ENCODE peak calls at places on chromosomes 16 and 17, in ten cellular contexts. J is stimulated activated CD4-positive, alpha-beta T cell treated with anti-CD3 and anti-CD28 coated beads, Interleukin-4, amount 100 ng/mL, for 1 hour; K is activated B cell treated with CpG ODN at 0.5 μM for 24 hours; C is Peyer's patch; X is fibroblast of the conjunctiva; F is heart right ventricle; V is ELR; A is activated T-helper 1 cell treated with anti-CD3 and anti-CD28 coated beads, Interleukin-12 subunit alpha, Interleukin-12 subunit beta, Interleukin-2, Interleukin-4 antibody, amounts not matched to agents 30 ng/mL and 10 ng/mL and 1 ng/mL, durations not matched to agents 14 hours and 24 hours and 36 hours; W is amygdala; S is T-helper 1 cell. U is an unnamed sample.

GRCh38 chr16:28267356-28267755 is 25.0 kb upstream of the SBK1 start:
- DNase-seq in J (no peak), K (no peak), C (no peak), X (no peak), F (no peak), V (no peak), A (no peak), W (no peak), S (no peak), U (no peak)

GRCh38 chr17:2716649-2717048 is 5.1 kb upstream of the CLUH start:
- DNase-seq in J (no peak), K (no peak), C (no peak), X (no peak), F (no peak), V (no peak), A (no peak), W (no peak), S (no peak), U (no peak)

GRCh38 chr17:83026311-83026811 is 53.0 kb upstream of the METRNL start:
- DNase-seq in J (no peak), K (no peak), C (no peak), X (no peak), F (no peak), V (no peak), A (no peak), W (no peak), S (no peak), U (no peak)

GRCh38 chr17:40371261-40371929 is 6.9 kb upstream of the GJD3 start:
- DNase-seq in J (no peak), K (no peak), C (no peak), X (no peak), F (no peak), V (peak), A (no peak), W (no peak), S (peak), U (peak)

GRCh38 chr17:82065193-82065637 is 389 bp downstream of the DUS1L start:
- DNase-seq in J (peak), K (no peak), C (no peak), X (no peak), F (no peak), V (peak), A (peak), W (no peak), S (peak), U (no peak)

GRCh38 chr17:79082311-79083190 is 7.9 kb downstream of the ENGASE start:
- DNase-seq in J (peak), K (peak), C (peak), X (peak), F (peak), V (peak), A (no peak), W (no peak), S (peak), U (peak)

GRCh38 chr16:83937922-83938875 is 14.8 kb upstream of the OSGIN1 start:
- DNase-seq in J (no peak), K (no peak), C (no peak), X (no peak), F (no peak), V (no peak), A (no peak), W (no peak), S (no peak), U (no peak)

GRCh38 chr17:34852614-34853013 is 108.6 kb downstream of the CCT6B start:
- DNase-seq in J (no peak), K (no peak), C (no peak), X (no peak), F (no peak), V (peak), A (no peak), W (no peak), S (no peak), U (no peak)

GRCh38 chr16:14331020-14331419 is 259.9 kb downstream of the MRTFB start:
- DNase-seq in J (no peak), K (no peak), C (no peak), X (no peak), F (no peak), V (no peak), A (no peak), W (no peak), S (no peak), U (no peak)

GRCh38 chr17:35448214-35448898 is at the start of gene SLFN13:
- DNase-seq in J (peak), K (peak), C (peak), X (no peak), F (peak), V (peak), A (peak), W (no peak), S (peak), U (peak)

GRCh38 chr17:48314716-48315115 is 115.3 kb downstream of the SKAP1 start:
- DNase-seq in J (no peak), K (no peak), C (no peak), X (no peak), F (no peak), V (no peak), A (no peak), W (no peak), S (no peak), U (no peak)

GRCh38 chr16:69885722-69886121 is 65.4 kb upstream of the CLEC18A start:
- DNase-seq in J (no peak), K (no peak), C (no peak), X (no peak), F (no peak), V (no peak), A (no peak), W (no peak), S (no peak), U (no peak)

GRCh38 chr16:51359141-51359960 is 208.3 kb upstream of the SALL1 start:
- DNase-seq in J (no peak), K (no peak), C (no peak), X (no peak), F (peak), V (no peak), A (no peak), W (no peak), S (no peak), U (no peak)